ENCODE peak calls at places on chromosomes 13 and 19, in eight cellular contexts. K is upper lobe of left lung, B is uterus, Y is body of pancreas, V is Peyer's patch, J is HCT116, Q is thyroid gland, W is gastrocnemius medialis. I is an unnamed sample.

GRCh38 chr19:34173145-34173956 is 1.0 kb downstream of the LSM14A start:
- DNase-seq in K (no peak), B (peak; percentile 23), Y (peak; percentile 44), V (peak; percentile 23), J (no peak), Q (peak; percentile 76), W (no peak), I (peak; percentile 73)

GRCh38 chr19:17183858-17184271 is 31.3 kb upstream of the USE1 start:
- DNase-seq in K (no peak), B (no peak), Y (no peak), V (peak; percentile 40), J (no peak), Q (no peak), W (no peak), I (no peak)

GRCh38 chr19:12244370-12244769 is 50.3 kb downstream of the ZNF44 start:
- DNase-seq in K (no peak), B (no peak), Y (no peak), V (no peak), J (no peak), Q (no peak), W (no peak), I (no peak)

GRCh38 chr19:35582760-35583159 is 3.2 kb upstream of the PMIS2 start:
- DNase-seq in K (no peak), B (no peak), Y (no peak), V (no peak), J (no peak), Q (no peak), W (no peak), I (no peak)

GRCh38 chr13:105918842-105919741 is 616.4 kb downstream of the EFNB2 start:
- DNase-seq in K (peak; percentile 18), B (no peak), Y (peak; percentile 26), V (no peak), J (peak; percentile 88), Q (no peak), W (no peak), I (no peak)

GRCh38 chr19:694481-695349 is 537 bp downstream of the PRSS57 start:
- DNase-seq in K (no peak), B (no peak), Y (no peak), V (no peak), J (no peak), Q (no peak), W (no peak), I (no peak)

GRCh38 chr13:98103942-98104880 is 38.7 kb upstream of the FARP1 start:
- DNase-seq in K (peak; percentile 38), B (no peak), Y (no peak), V (no peak), J (no peak), Q (no peak), W (no peak), I (no peak)

GRCh38 chr19:12703056-12703455 is 6.6 kb upstream of the FBXW9 start:
- DNase-seq in K (no peak), B (no peak), Y (no peak), V (no peak), J (peak; percentile 57), Q (no peak), W (no peak), I (no peak)

GRCh38 chr19:1860133-1860775 is 3.1 kb downstream of the KLF16 start:
- DNase-seq in K (no peak), B (peak; percentile 74), Y (peak; percentile 72), V (no peak), J (no peak), Q (peak; percentile 73), W (no peak), I (no peak)

GRCh38 chr19:56071151-56071550 is 49.9 kb downstream of the ZNF787 start:
- DNase-seq in K (no peak), B (no peak), Y (no peak), V (no peak), J (peak; percentile 15), Q (no peak), W (no peak), I (no peak)

GRCh38 chr19:55076321-55076720 is 652 bp downstream of the EPS8L1 start:
- DNase-seq in K (no peak), B (no peak), Y (no peak), V (no peak), J (no peak), Q (no peak), W (no peak), I (no peak)

GRCh38 chr13:98089826-98090225 is 53.1 kb upstream of the FARP1 start:
- DNase-seq in K (no peak), B (no peak), Y (no peak), V (no peak), J (no peak), Q (no peak), W (no peak), I (no peak)

GRCh38 chr19:51296331-51297093 is 14.9 kb upstream of the IGLON5 start:
- DNase-seq in K (no peak), B (no peak), Y (no peak), V (no peak), J (no peak), Q (no peak), W (no peak), I (no peak)

GRCh38 chr13:52048516-52048915 is 24.0 kb downstream of the UTP14C start:
- DNase-seq in K (no peak), B (no peak), Y (no peak), V (no peak), J (no peak), Q (no peak), W (no peak), I (no peak)

GRCh38 chr13:50485979-50486935 is 357.2 kb downstream of the DLEU7 start:
- DNase-seq in K (no peak), B (no peak), Y (no peak), V (no peak), J (no peak), Q (no peak), W (peak; percentile 11), I (no peak)

GRCh38 chr13:35889560-35889959 is 241.6 kb downstream of the DCLK1 start:
- DNase-seq in K (no peak), B (no peak), Y (no peak), V (no peak), J (no peak), Q (no peak), W (no peak), I (no peak)

GRCh38 chr19:14300281-14300680 is 81.0 kb upstream of the ADGRE5 start:
- DNase-seq in K (no peak), B (no peak), Y (no peak), V (no peak), J (peak; percentile 55), Q (no peak), W (no peak), I (no peak)

GRCh38 chr13:61766667-61767058 is 351.0 kb upstream of the PCDH20 start:
- DNase-seq in K (peak; percentile 45), B (no peak), Y (no peak), V (no peak), J (no peak), Q (no peak), W (no peak), I (no peak)

GRCh38 chr13:33060815-33061214 is 44.6 kb downstream of the KL start:
- DNase-seq in K (peak; percentile 38), B (no peak), Y (no peak), V (no peak), J (no peak), Q (no peak), W (no peak), I (no peak)

GRCh38 chr13:20609145-20609544 is 42.2 kb downstream of the IFT88 start:
- DNase-seq in K (no peak), B (no peak), Y (no peak), V (no peak), J (no peak), Q (no peak), W (no peak), I (no peak)

GRCh38 chr13:68810660-68811059 is 1297.0 kb upstream of the ATXN8OS start:
- DNase-seq in K (no peak), B (no peak), Y (no peak), V (no peak), J (no peak), Q (no peak), W (no peak), I (no peak)

GRCh38 chr13:38223093-38223492 is 126.6 kb upstream of the UFM1 start:
- DNase-seq in K (no peak), B (no peak), Y (no peak), V (no peak), J (no peak), Q (no peak), W (no peak), I (no peak)

GRCh38 chr13:38462605-38463004 is 113.0 kb downstream of the UFM1 start:
- DNase-seq in K (no peak), B (no peak), Y (no peak), V (no peak), J (no peak), Q (no peak), W (no peak), I (no peak)

GRCh38 chr19:40737102-40737644 is 13.1 kb downstream of the ACTMAP start:
- DNase-seq in K (peak; percentile 42), B (no peak), Y (no peak), V (no peak), J (no peak), Q (no peak), W (no peak), I (no peak)
- H3K27me3 ChIP-seq in K (no peaks in the 10 kb centered on the region), B (no peaks in the 10 kb centered on the region), Y (no peaks in the 10 kb centered on the region), V (no peaks in the 10 kb centered on the region), J (no peaks in the 10 kb centered on the region), Q (no peaks in the 10 kb centered on the region), W (no peaks in the 10 kb centered on the region), I (no peaks in the 10 kb centered on the region)

GRCh38 chr19:2944775-2945574 is at the start of gene ZNF77:
- DNase-seq in K (peak; percentile 96), B (peak; percentile 99), Y (peak; percentile 99), V (peak; percentile 99), J (peak; percentile 99), Q (peak; percentile 100), W (peak; percentile 100), I (peak; percentile 99)
- TF ChIP-seq POLR2A in K (peak; percentile 52), B (peak; percentile 68), Y (peak; percentile 80), V (peak; percentile 60), J (peak; percentile 59), Q (peak; percentile 76), W (peak; percentile 71), I (peak; percentile 48)

GRCh38 chr19:9445037-9445436 is 9.7 kb upstream of the ZNF266 start:
- DNase-seq in K (no peak), B (no peak), Y (no peak), V (no peak), J (no peak), Q (no peak), W (no peak), I (no peak)
- H3K27me3 ChIP-seq in K (no peaks in the 10 kb centered on the region), B (no peaks in the 10 kb centered on the region), Y (no peaks in the 10 kb centered on the region), V (no peaks in the 10 kb centered on the region), J (no peaks in the 10 kb centered on the region), Q (no peaks in the 10 kb centered on the region), W (no peaks in the 10 kb centered on the region), I (no peaks in the 10 kb centered on the region)

DNA sequence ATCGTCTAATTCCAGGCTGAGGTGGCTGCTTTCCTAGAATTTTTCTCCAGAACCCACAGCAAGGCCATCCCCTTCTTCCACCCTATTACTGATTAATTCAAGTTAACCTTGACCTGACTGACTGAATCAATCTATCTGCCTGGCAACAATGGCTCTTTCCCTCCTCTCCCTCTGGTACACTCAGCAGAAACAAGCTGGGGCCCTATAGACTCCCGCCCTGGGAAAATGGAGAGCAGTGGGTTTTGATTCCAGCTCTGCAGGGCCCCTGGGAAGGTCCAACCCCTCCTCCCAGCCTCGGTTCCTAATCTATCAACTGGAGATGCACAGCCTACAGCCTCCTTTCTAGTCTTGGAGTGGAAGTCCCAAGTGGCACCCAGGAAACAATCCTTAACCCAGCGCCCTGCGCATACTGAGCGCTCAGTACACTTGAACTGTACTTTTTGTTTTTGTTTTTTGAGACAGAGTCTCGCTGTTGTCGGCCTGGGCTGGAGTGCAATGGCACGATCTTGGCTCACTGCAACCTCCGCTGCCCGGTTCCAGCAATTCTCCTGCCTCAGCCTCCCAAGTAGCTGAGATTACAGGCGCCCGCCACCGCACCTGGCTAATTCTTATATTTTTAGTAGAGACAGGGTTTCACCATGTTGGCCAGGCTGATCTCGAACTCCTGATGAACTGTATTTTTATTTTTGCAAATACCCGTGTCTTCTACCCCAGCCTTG is 5.2 kb upstream of the C3 start:
- DNase-seq in K (no peak), B (no peak), Y (no peak), V (no peak), J (no peak), Q (no peak), W (no peak), I (no peak)
- TF ChIP-seq POLR2A in K (no peak), B (no peak), Y (no peak), V (no peak), J (no peak), Q (no peak), W (no peak), I (no peak)

I was measured in suprapubic skin.